ENCODE peak calls at places on chromosomes 5 and 9, in six cellular contexts. W is fibroblast of pulmonary artery, I is fibroblast of lung, V is heart right ventricle, C is left lung, H is lower lobe of right lung. Y is an unnamed sample.

GRCh38 chr5:12330993-12331588 is 426.8 kb upstream of the CTNND2 start:
- DNase-seq in W (no peak), I (no peak), C (no peak), V (no peak), H (no peak), Y (no peak)

GRCh38 chr9:25850803-25851202 is 172.6 kb upstream of the TUSC1 start:
- DNase-seq in I (no peak), V (no peak), W (no peak), C (no peak), H (no peak), Y (no peak)

GRCh38 chr5:120655828-120656435 is 191.8 kb downstream of the PRR16 start:
- DNase-seq in H (no peak), C (no peak), I (peak), W (peak), V (no peak), Y (peak)

GRCh38 chr5:56100429-56101176 is 105.8 kb upstream of the IL6ST start:
- DNase-seq in I (no peak), C (no peak), H (no peak), V (no peak), W (no peak), Y (no peak)

GRCh38 chr9:102499468-102499867 is 495.7 kb upstream of the CYLC2 start:
- DNase-seq in W (peak), C (no peak), V (no peak), I (no peak), H (no peak), Y (no peak)

GRCh38 chr5:72552041-72552557 is 44.9 kb upstream of the ZNF366 start:
- DNase-seq in I (peak), C (no peak), H (no peak), W (peak), V (no peak), Y (peak)

GRCh38 chr5:36367524-36367923 is 65.8 kb upstream of the RANBP3L start:
- DNase-seq in W (peak), V (no peak), I (peak), H (no peak), C (no peak), Y (peak)

GRCh38 chr5:82397741-82398320 is 119.7 kb upstream of the RPS23 start:
- DNase-seq in W (no peak), H (no peak), V (no peak), I (peak), C (no peak), Y (no peak)

GRCh38 chr5:39513236-39513635 is 88.5 kb upstream of the DAB2 start:
- DNase-seq in W (no peak), C (no peak), H (no peak), V (no peak), I (peak), Y (no peak)

DNA sequence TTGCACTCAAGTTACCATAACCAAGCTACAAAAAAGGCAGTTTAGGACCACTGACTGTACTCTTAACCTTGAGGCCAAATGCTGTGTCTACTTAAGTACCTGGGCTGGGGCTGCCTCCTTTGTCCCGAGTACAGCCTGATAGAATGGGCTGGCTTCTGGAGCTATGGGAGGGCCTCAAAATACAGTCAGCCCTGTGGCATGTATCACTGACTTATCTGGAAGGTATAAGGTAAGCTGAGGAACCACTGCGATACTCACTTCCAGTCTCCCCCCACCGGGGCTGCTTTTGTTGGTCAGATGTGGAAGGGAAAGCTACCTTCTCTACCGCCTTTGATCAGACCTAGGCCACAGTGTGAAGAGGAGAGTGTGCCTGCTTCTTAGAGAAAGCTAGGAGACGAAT is 404.8 kb downstream of the ARHGEF28 start:
- DNase-seq in W (no peak), C (no peak), I (no peak), H (no peak), V (no peak), Y (no peak)
- H3K4me3 ChIP-seq in W (no peak), C (no peak), I (no peak), H (no peak), V (no peak), Y (no peak)

GRCh38 chr5:108516771-108517170 is 134.9 kb upstream of the FBXL17 start:
- DNase-seq in H (no peak), V (no peak), C (no peak), I (no peak), W (no peak), Y (no peak)

GRCh38 chr5:108521011-108521700 is 139.3 kb upstream of the FBXL17 start:
- DNase-seq in H (no peak), C (no peak), W (no peak), V (no peak), I (no peak), Y (no peak)

GRCh38 chr5:108515706-108516105 is 133.8 kb upstream of the FBXL17 start:
- DNase-seq in V (no peak), I (no peak), W (no peak), H (no peak), C (no peak), Y (peak)
- TF ChIP-seq CTCF in V (no peak), I (no peak), W (no peak), H (no peak), C (no peak), Y (no peak)

GRCh38 chr9:100575765-100576368 is 2.0 kb upstream of the CAVIN4 start:
- DNase-seq in C (no peak), V (no peak), W (peak), H (no peak), I (peak), Y (peak)
- H3K4me3 ChIP-seq in C (no peak), V (no peak), W (no peak), H (no peak), I (no peak), Y (no peak)

GRCh38 chr9:109020113-109020512 is 6.8 kb upstream of the CTNNAL1 start:
- DNase-seq in W (no peak), I (no peak), H (no peak), C (no peak), V (no peak), Y (no peak)

GRCh38 chr9:109020982-109021511 is 7.7 kb upstream of the CTNNAL1 start:
- DNase-seq in C (no peak), W (no peak), I (no peak), H (no peak), V (no peak), Y (no peak)

GRCh38 chr9:109017493-109017892 is 4.2 kb upstream of the CTNNAL1 start:
- DNase-seq in W (no peak), V (no peak), I (no peak), C (no peak), H (no peak), Y (no peak)

GRCh38 chr9:109020581-109020980 is 7.3 kb upstream of the CTNNAL1 start:
- DNase-seq in H (no peak), W (no peak), V (no peak), C (no peak), I (no peak), Y (no peak)

GRCh38 chr9:109019420-109019819 is 6.1 kb upstream of the CTNNAL1 start:
- DNase-seq in I (no peak), W (no peak), H (no peak), V (no peak), C (no peak), Y (no peak)
- TF ChIP-seq CTCF in I (no peak), W (no peak), H (no peak), V (no peak), C (no peak), Y (no peak)

GRCh38 chr9:712643-713042 is 128.9 kb upstream of the DMRT1 start:
- DNase-seq in C (no peak), I (no peak), V (no peak), H (no peak), W (no peak), Y (no peak)
- H3K4me3 ChIP-seq in C (no peak), I (no peak), V (no peak), H (no peak), W (no peak), Y (no peak)

GRCh38 chr5:15001512-15001911 is 129.9 kb upstream of the ANKH start:
- DNase-seq in C (no peak), W (no peak), V (no peak), H (no peak), I (no peak), Y (no peak)

GRCh38 chr5:15003511-15003920 is 131.9 kb upstream of the ANKH start:
- DNase-seq in I (peak), H (no peak), C (no peak), V (peak), W (peak), Y (peak)

GRCh38 chr5:15002183-15002582 is 130.6 kb upstream of the ANKH start:
- DNase-seq in H (no peak), V (no peak), C (no peak), W (no peak), I (no peak), Y (no peak)

GRCh38 chr5:15002791-15003190 is 131.2 kb upstream of the ANKH start:
- DNase-seq in W (no peak), C (no peak), I (no peak), H (no peak), V (no peak), Y (no peak)

DNA sequence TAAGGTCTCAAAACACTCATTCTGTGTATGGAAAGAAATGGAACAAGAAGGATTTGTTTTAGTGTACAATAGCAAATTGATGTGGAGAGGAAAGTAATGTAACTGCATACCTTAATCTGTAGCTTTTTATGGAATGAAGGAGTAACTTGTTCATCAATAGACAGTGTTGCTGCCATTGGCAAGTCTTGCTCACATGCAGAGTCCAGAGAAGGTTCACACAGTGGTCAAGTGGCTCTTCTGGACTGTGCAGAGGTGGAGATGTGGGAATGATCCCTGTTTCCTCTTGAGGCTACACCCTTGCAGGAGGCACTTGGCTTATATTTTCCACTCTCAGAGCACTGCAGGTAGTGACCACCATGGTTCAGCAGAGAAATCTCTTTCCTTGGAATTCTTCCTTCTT is 132.9 kb upstream of the ANKH start:
- DNase-seq in W (no peak), H (no peak), V (no peak), C (peak), I (peak), Y (no peak)
- TF ChIP-seq CTCF in W (no peak), H (no peak), V (no peak), C (no peak), I (no peak), Y (no peak)

DNA sequence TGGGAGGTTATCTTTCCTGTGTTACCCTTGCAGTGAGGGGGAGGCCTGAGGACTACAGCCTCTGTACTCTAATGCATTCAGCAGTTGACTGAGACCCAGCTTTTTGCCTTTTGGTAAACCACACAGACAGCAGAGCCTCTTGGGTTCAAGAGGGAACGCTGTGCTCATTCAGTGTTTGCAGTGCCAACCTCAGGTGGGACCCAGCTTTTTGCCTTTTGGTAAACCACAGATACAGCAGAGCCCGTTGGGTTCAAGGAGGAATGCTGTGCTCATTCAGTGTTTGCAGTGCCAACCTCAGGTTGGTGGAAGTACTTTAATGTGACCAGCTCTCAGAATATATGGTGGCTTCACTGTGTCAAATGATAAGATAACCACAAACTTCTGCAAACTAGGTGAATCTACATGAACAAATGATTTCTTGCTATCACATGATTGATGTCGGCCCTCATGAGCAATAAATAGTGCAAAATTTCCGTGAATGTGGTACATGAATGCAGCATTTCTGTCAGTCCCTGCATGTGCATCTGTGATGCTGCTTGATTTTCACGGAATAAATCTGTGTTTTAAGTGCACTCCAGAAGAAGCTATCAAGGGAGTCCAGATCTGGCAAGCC is 1.7 kb downstream of the IQGAP2 start:
- DNase-seq in I (no peak), H (no peak), C (no peak), V (no peak), W (no peak), Y (no peak)
- H3K4me3 ChIP-seq in I (no peak), H (peak), C (no peak), V (peak), W (no peak), Y (no peak)

Y was measured in fibroblast of mammary gland.